ENCODE peak calls at places on chromosomes 4 and X, in four cellular contexts. One of them, this sample, is unnamed.

GRCh38 chrX:56802921-56803848 is 74.1 kb downstream of the NBDY start:
- DNase-seq in HepG2: peak; percentile 39
- DNase-seq in GM12878: peak; percentile 77
- DNase-seq in K562: peak; percentile 63
- DNase-seq in this sample: peak; percentile 27

GRCh38 chr4:99078336-99078735 is 10.3 kb downstream of the ADH5 start:
- DNase-seq in GM12878: no peak
- DNase-seq in HepG2: no peak
- DNase-seq in K562: no peak
- DNase-seq in this sample: no peak

GRCh38 chr4:67875011-67875410 is 8.8 kb downstream of the TMPRSS11D start:
- DNase-seq in HepG2: no peak
- DNase-seq in K562: no peak
- DNase-seq in GM12878: no peak
- DNase-seq in this sample: no peak

GRCh38 chr4:11426716-11427115 is 2.0 kb downstream of the HS3ST1 start:
- DNase-seq in GM12878: no peak
- DNase-seq in K562: no peak
- DNase-seq in HepG2: no peak
- DNase-seq in this sample: no peak

GRCh38 chrX:38018734-38019410 is 12.5 kb downstream of the SYTL5 start:
- DNase-seq in HepG2: peak; percentile 58
- DNase-seq in GM12878: no peak
- DNase-seq in K562: no peak
- DNase-seq in this sample: no peak

GRCh38 chrX:10529344-10529743 is 91.0 kb downstream of the MID1 start:
- DNase-seq in HepG2: no peak
- DNase-seq in K562: no peak
- DNase-seq in GM12878: no peak
- DNase-seq in this sample: no peak

GRCh38 chr4:188372051-188372450 is 232.8 kb downstream of the TRIML1 start:
- DNase-seq in HepG2: no peak
- DNase-seq in K562: no peak
- DNase-seq in GM12878: no peak
- DNase-seq in this sample: no peak

GRCh38 chrX:80174925-80175574 is 160.5 kb downstream of the TBX22 start:
- DNase-seq in HepG2: no peak
- DNase-seq in K562: no peak
- DNase-seq in GM12878: no peak
- DNase-seq in this sample: no peak

GRCh38 chr4:78459327-78459726 is 92.2 kb upstream of the ANXA3 start:
- DNase-seq in K562: no peak
- DNase-seq in GM12878: no peak
- DNase-seq in HepG2: no peak
- DNase-seq in this sample: no peak

GRCh38 chr4:104860227-104861123 is 286.2 kb upstream of the TET2 start:
- DNase-seq in HepG2: peak; percentile 62
- DNase-seq in K562: peak; percentile 57
- DNase-seq in GM12878: peak; percentile 72
- DNase-seq in this sample: peak; percentile 45

GRCh38 chrX:29662759-29663503 is 552.4 kb upstream of the MAGEB2 start:
- DNase-seq in K562: peak; percentile 1
- DNase-seq in GM12878: peak; percentile 7
- DNase-seq in HepG2: peak; percentile 1
- DNase-seq in this sample: no peak

GRCh38 chrX:2913118-2913517 is 16.0 kb downstream of the ARSD start:
- DNase-seq in HepG2: no peak
- DNase-seq in GM12878: no peak
- DNase-seq in K562: peak; percentile 28
- DNase-seq in this sample: no peak

GRCh38 chr4:185312699-185313098 is 83.0 kb downstream of the LRP2BP start:
- DNase-seq in HepG2: no peak
- DNase-seq in K562: no peak
- DNase-seq in GM12878: no peak
- DNase-seq in this sample: no peak

GRCh38 chr4:19005211-19005610 is 983.7 kb upstream of the LCORL start:
- DNase-seq in K562: no peak
- DNase-seq in HepG2: no peak
- DNase-seq in GM12878: no peak
- DNase-seq in this sample: no peak

GRCh38 chr4:108483650-108484049 is 136.7 kb upstream of the RPL34 start:
- DNase-seq in GM12878: no peak
- DNase-seq in HepG2: no peak
- DNase-seq in K562: no peak
- DNase-seq in this sample: no peak

GRCh38 chrX:46626566-46626965 is 53.0 kb downstream of the CHST7 start:
- DNase-seq in HepG2: no peak
- DNase-seq in GM12878: no peak
- DNase-seq in K562: no peak
- DNase-seq in this sample: no peak

GRCh38 chr4:57265831-57266582 is 155.8 kb upstream of the IGFBP7 start:
- DNase-seq in HepG2: no peak
- DNase-seq in K562: no peak
- DNase-seq in GM12878: no peak
- DNase-seq in this sample: no peak

GRCh38 chr4:106691749-106692148 is 323.2 kb upstream of the GIMD1 start:
- DNase-seq in K562: no peak
- DNase-seq in GM12878: no peak
- DNase-seq in HepG2: no peak
- DNase-seq in this sample: no peak

GRCh38 chr4:6639137-6639680 is 1.3 kb upstream of the MRFAP1 start:
- DNase-seq in K562: no peak
- DNase-seq in HepG2: no peak
- DNase-seq in GM12878: no peak
- DNase-seq in this sample: no peak

GRCh38 chrX:110021180-110022022 is 18.5 kb downstream of the TMEM164 start:
- DNase-seq in K562: no peak
- DNase-seq in GM12878: no peak
- DNase-seq in HepG2: no peak
- DNase-seq in this sample: no peak

GRCh38 chr4:10180927-10181744 is 64.5 kb upstream of the WDR1 start:
- DNase-seq in HepG2: no peak
- DNase-seq in K562: peak; percentile 96
- DNase-seq in GM12878: no peak
- DNase-seq in this sample: no peak

GRCh38 chr4:148299337-148299736 is 142.9 kb downstream of the NR3C2 start:
- DNase-seq in K562: no peak
- DNase-seq in HepG2: no peak
- DNase-seq in GM12878: no peak
- DNase-seq in this sample: no peak

GRCh38 chr4:146458594-146458993 is 63.1 kb downstream of the SLC10A7 start:
- DNase-seq in GM12878: no peak
- DNase-seq in HepG2: no peak
- DNase-seq in K562: no peak
- DNase-seq in this sample: no peak

GRCh38 chrX:42524374-42524773 is 253.6 kb downstream of the PPP1R2C start:
- DNase-seq in HepG2: no peak
- DNase-seq in GM12878: no peak
- DNase-seq in K562: no peak
- DNase-seq in this sample: no peak

GRCh38 chr4:85928775-85929585 is 430.9 kb downstream of the MAPK10 start:
- DNase-seq in K562: no peak
- DNase-seq in GM12878: peak; percentile 12
- DNase-seq in HepG2: peak; percentile 54
- DNase-seq in this sample: no peak

GRCh38 chr4:153341575-153342090 is 2.9 kb upstream of the MND1 start:
- DNase-seq in K562: peak; percentile 68
- DNase-seq in GM12878: no peak
- DNase-seq in HepG2: peak; percentile 7
- DNase-seq in this sample: no peak
- TF ChIP-seq FOXK2 in K562: no peak
- TF ChIP-seq FOXK2 in GM12878: no peak
- TF ChIP-seq FOXK2 in HepG2: no peak
- TF ChIP-seq FOXK2 in this sample: no peak

DNA sequence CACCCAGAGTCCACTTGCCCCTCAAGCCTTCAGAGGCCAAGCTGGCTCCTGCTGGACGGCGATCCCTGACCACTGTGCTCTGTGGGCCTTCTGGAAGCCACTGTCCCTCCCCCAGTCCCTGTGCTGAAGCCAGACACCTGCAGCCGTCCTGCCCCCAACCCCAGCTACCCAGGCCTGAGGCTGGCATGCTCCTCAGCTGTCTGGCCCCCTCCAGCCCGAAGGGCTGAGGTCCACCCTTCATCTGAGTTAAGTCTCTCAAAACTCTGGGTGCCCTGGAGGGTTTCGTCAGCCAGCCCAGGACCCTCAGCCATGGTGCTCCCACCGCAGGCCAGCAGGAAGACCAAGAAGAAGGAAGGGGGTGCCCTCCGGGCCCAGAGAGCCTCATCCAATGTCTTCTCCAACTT is 4.0 kb downstream of the MYL5 start:
- DNase-seq in K562: no peak
- DNase-seq in GM12878: no peak
- DNase-seq in HepG2: no peak
- DNase-seq in this sample: no peak
- TF ChIP-seq FOXK2 in K562: no peak
- TF ChIP-seq FOXK2 in GM12878: no peak
- TF ChIP-seq FOXK2 in HepG2: no peak
- TF ChIP-seq FOXK2 in this sample: no peak

GRCh38 chrX:123590842-123591491 is 141.9 kb downstream of the THOC2 start:
- DNase-seq in GM12878: peak; percentile 24
- DNase-seq in K562: no peak
- DNase-seq in HepG2: peak; percentile 0
- DNase-seq in this sample: no peak
- TF ChIP-seq FOXK2 in GM12878: no peak
- TF ChIP-seq FOXK2 in K562: no peak
- TF ChIP-seq FOXK2 in HepG2: no peak
- TF ChIP-seq FOXK2 in this sample: no peak

DNA sequence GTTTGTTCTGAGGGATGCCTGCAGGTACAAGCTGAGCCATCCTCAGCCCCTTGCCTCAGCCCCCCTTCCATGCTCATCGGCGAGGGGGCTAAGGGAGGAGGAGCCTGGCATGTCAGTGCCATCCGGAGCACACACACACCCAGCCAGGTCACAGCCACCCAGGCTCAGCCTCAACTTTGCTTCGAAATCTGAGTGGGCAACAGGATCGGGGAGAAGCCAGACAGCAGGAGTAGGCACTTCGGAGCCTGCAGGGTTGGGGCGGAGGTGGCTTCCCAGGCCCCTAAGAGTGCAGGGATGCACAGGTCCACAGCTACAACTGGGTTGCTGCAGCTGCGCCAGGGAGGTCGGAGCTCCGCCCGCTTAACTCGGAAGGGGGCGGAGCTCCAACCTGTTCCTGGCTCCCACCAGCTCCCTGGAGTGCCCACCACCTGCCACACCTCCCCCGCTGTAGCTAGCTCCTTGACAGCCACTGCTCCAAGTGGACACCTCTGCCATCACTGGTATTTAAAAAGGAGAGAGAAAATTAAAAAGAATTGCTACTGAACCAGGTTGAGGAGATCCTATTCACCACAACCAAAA is 192.9 kb upstream of the GALNT7 start:
- DNase-seq in GM12878: no peak
- DNase-seq in K562: no peak
- DNase-seq in HepG2: no peak
- DNase-seq in this sample: no peak
- TF ChIP-seq FOXK2 in GM12878: no peak
- TF ChIP-seq FOXK2 in K562: no peak
- TF ChIP-seq FOXK2 in HepG2: no peak
- TF ChIP-seq FOXK2 in this sample: no peak

GRCh38 chrX:6793000-6793399 is 258.1 kb upstream of the VCX3A start:
- DNase-seq in HepG2: no peak
- DNase-seq in GM12878: no peak
- DNase-seq in K562: no peak
- DNase-seq in this sample: no peak
- TF ChIP-seq FOXK2 in HepG2: no peak
- TF ChIP-seq FOXK2 in GM12878: no peak
- TF ChIP-seq FOXK2 in K562: no peak
- TF ChIP-seq FOXK2 in this sample: no peak

DNA sequence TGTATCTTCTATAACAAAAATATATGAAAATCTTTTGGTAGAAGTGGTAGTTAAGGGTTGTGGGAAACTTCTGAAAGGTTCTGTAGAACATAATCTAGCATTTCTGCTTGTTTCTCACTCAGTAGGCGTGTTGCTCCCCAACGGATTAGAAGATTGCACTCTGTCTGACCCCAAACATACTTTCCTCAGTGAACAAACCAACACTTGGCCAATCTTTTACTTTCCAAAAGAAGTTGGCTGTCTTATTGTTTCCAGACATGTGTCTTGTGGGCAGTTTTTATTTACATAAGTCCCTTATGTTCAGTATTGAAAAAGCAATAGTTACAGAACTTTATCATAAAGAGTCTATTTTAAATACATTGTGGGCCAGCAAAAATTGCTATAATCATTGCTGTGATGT is 312.8 kb upstream of the EPHA5 start:
- DNase-seq in HepG2: no peak
- DNase-seq in K562: no peak
- DNase-seq in GM12878: no peak
- DNase-seq in this sample: no peak
- TF ChIP-seq FOXK2 in HepG2: no peak
- TF ChIP-seq FOXK2 in K562: no peak
- TF ChIP-seq FOXK2 in GM12878: no peak
- TF ChIP-seq FOXK2 in this sample: no peak

GRCh38 chr4:16569790-16570189 is 328.7 kb downstream of the LDB2 start:
- DNase-seq in K562: no peak
- DNase-seq in GM12878: no peak
- DNase-seq in HepG2: no peak
- DNase-seq in this sample: no peak
- TF ChIP-seq FOXK2 in K562: no peak
- TF ChIP-seq FOXK2 in GM12878: no peak
- TF ChIP-seq FOXK2 in HepG2: no peak
- TF ChIP-seq FOXK2 in this sample: no peak

GRCh38 chr4:41887821-41888699 is 47.2 kb upstream of the TMEM33 start:
- DNase-seq in GM12878: no peak
- DNase-seq in HepG2: peak; percentile 23
- DNase-seq in K562: peak; percentile 60
- DNase-seq in this sample: peak; percentile 25
- TF ChIP-seq FOXK2 in GM12878: no peak
- TF ChIP-seq FOXK2 in HepG2: no peak
- TF ChIP-seq FOXK2 in K562: no peak
- TF ChIP-seq FOXK2 in this sample: no peak

GRCh38 chrX:134371133-134371532 is 88.8 kb upstream of the HPRT1 start:
- DNase-seq in GM12878: no peak
- DNase-seq in HepG2: no peak
- DNase-seq in K562: peak; percentile 55
- DNase-seq in this sample: no peak

GRCh38 chrX:134373736-134374135 is 86.2 kb upstream of the HPRT1 start:
- DNase-seq in K562: no peak
- DNase-seq in HepG2: no peak
- DNase-seq in GM12878: no peak
- DNase-seq in this sample: no peak

GRCh38 chrX:134375691-134376090 is 84.3 kb upstream of the HPRT1 start:
- DNase-seq in K562: no peak
- DNase-seq in GM12878: no peak
- DNase-seq in HepG2: no peak
- DNase-seq in this sample: no peak

GRCh38 chrX:134374910-134375309 is 85.1 kb upstream of the HPRT1 start:
- DNase-seq in GM12878: no peak
- DNase-seq in K562: no peak
- DNase-seq in HepG2: no peak
- DNase-seq in this sample: no peak

GRCh38 chrX:134374294-134374693 is 85.7 kb upstream of the HPRT1 start:
- DNase-seq in HepG2: no peak
- DNase-seq in GM12878: no peak
- DNase-seq in K562: no peak
- DNase-seq in this sample: no peak
- TF ChIP-seq FOXK2 in HepG2: no peak
- TF ChIP-seq FOXK2 in GM12878: no peak
- TF ChIP-seq FOXK2 in K562: no peak
- TF ChIP-seq FOXK2 in this sample: no peak

This sample was measured in HEK293T.